ENCODE peak calls at places on chromosomes 4 and X, in seven cellular contexts. One of them, this sample, is unnamed.

GRCh38 chr4:212438-213174 is 88.3 kb downstream of the ZNF718 start:
- DNase-seq in tibial nerve: no peak
- DNase-seq in thyroid gland: peak; percentile 85
- DNase-seq in SK-N-SH: peak; percentile 90
- DNase-seq in heart right ventricle: peak; percentile 89
- DNase-seq in gastrocnemius medialis: peak; percentile 6
- DNase-seq in IMR-90: peak; percentile 71
- DNase-seq in this sample: no peak

GRCh38 chr4:188992706-188993105 is 853.5 kb downstream of the TRIML1 start:
- DNase-seq in tibial nerve: no peak
- DNase-seq in thyroid gland: no peak
- DNase-seq in SK-N-SH: no peak
- DNase-seq in gastrocnemius medialis: no peak
- DNase-seq in heart right ventricle: no peak
- DNase-seq in IMR-90: peak; percentile 64
- DNase-seq in this sample: no peak

GRCh38 chr4:127203561-127204260 is 429.0 kb upstream of the INTU start:
- DNase-seq in SK-N-SH: no peak
- DNase-seq in gastrocnemius medialis: no peak
- DNase-seq in tibial nerve: no peak
- DNase-seq in heart right ventricle: no peak
- DNase-seq in IMR-90: peak; percentile 86
- DNase-seq in thyroid gland: no peak
- DNase-seq in this sample: no peak

GRCh38 chr4:83582289-83582756 is 46.4 kb downstream of the GPAT3 start:
- DNase-seq in tibial nerve: no peak
- DNase-seq in IMR-90: no peak
- DNase-seq in thyroid gland: peak; percentile 79
- DNase-seq in gastrocnemius medialis: peak; percentile 8
- DNase-seq in SK-N-SH: no peak
- DNase-seq in heart right ventricle: peak; percentile 26
- DNase-seq in this sample: no peak

GRCh38 chr4:43339435-43339834 is 446.9 kb downstream of the GRXCR1 start:
- DNase-seq in tibial nerve: no peak
- DNase-seq in IMR-90: peak; percentile 83
- DNase-seq in thyroid gland: no peak
- DNase-seq in SK-N-SH: no peak
- DNase-seq in heart right ventricle: no peak
- DNase-seq in gastrocnemius medialis: no peak
- DNase-seq in this sample: no peak

GRCh38 chr4:135371137-135371536 is 1169.5 kb upstream of the PABPC4L start:
- DNase-seq in gastrocnemius medialis: no peak
- DNase-seq in SK-N-SH: peak; percentile 4
- DNase-seq in heart right ventricle: no peak
- DNase-seq in tibial nerve: no peak
- DNase-seq in IMR-90: no peak
- DNase-seq in thyroid gland: no peak
- DNase-seq in this sample: no peak

GRCh38 chrX:111164728-111165127 is 68.7 kb downstream of the PAK3 start:
- DNase-seq in thyroid gland: no peak
- DNase-seq in heart right ventricle: no peak
- DNase-seq in IMR-90: peak; percentile 2
- DNase-seq in tibial nerve: no peak
- DNase-seq in gastrocnemius medialis: no peak
- DNase-seq in SK-N-SH: peak; percentile 2
- DNase-seq in this sample: no peak

GRCh38 chrX:105502336-105502735 is 281.8 kb upstream of the TEX13A start:
- DNase-seq in heart right ventricle: no peak
- DNase-seq in thyroid gland: no peak
- DNase-seq in gastrocnemius medialis: no peak
- DNase-seq in SK-N-SH: no peak
- DNase-seq in IMR-90: no peak
- DNase-seq in tibial nerve: no peak
- DNase-seq in this sample: no peak

GRCh38 chrX:46298821-46299220 is 246.4 kb downstream of the ZNF674 start:
- DNase-seq in heart right ventricle: no peak
- DNase-seq in thyroid gland: no peak
- DNase-seq in IMR-90: peak; percentile 28
- DNase-seq in tibial nerve: no peak
- DNase-seq in SK-N-SH: no peak
- DNase-seq in gastrocnemius medialis: no peak
- DNase-seq in this sample: no peak

GRCh38 chrX:18377802-18378201 is 23.3 kb upstream of the SCML2 start:
- DNase-seq in heart right ventricle: no peak
- DNase-seq in SK-N-SH: peak; percentile 46
- DNase-seq in gastrocnemius medialis: no peak
- DNase-seq in tibial nerve: no peak
- DNase-seq in IMR-90: peak; percentile 8
- DNase-seq in thyroid gland: peak; percentile 21
- DNase-seq in this sample: no peak

GRCh38 chr4:3074846-3075651 is 568 bp downstream of the HTT start:
- DNase-seq in SK-N-SH: peak; percentile 74
- DNase-seq in tibial nerve: no peak
- DNase-seq in gastrocnemius medialis: no peak
- DNase-seq in IMR-90: peak; percentile 57
- DNase-seq in thyroid gland: peak; percentile 76
- DNase-seq in heart right ventricle: peak; percentile 64
- DNase-seq in this sample: peak; percentile 70

GRCh38 chrX:38940547-38940946 is 139.3 kb downstream of the MID1IP1 start:
- DNase-seq in SK-N-SH: no peak
- DNase-seq in gastrocnemius medialis: no peak
- DNase-seq in tibial nerve: no peak
- DNase-seq in heart right ventricle: no peak
- DNase-seq in IMR-90: peak; percentile 34
- DNase-seq in thyroid gland: no peak
- DNase-seq in this sample: no peak

GRCh38 chr4:140018931-140019618 is 134.9 kb downstream of the MAML3 start:
- DNase-seq in IMR-90: peak; percentile 24
- DNase-seq in gastrocnemius medialis: no peak
- DNase-seq in tibial nerve: no peak
- DNase-seq in heart right ventricle: no peak
- DNase-seq in thyroid gland: no peak
- DNase-seq in SK-N-SH: no peak
- DNase-seq in this sample: no peak

GRCh38 chr4:98474408-98474844 is 184.0 kb downstream of the TSPAN5 start:
- DNase-seq in IMR-90: peak; percentile 85
- DNase-seq in tibial nerve: no peak
- DNase-seq in SK-N-SH: no peak
- DNase-seq in heart right ventricle: no peak
- DNase-seq in thyroid gland: peak; percentile 79
- DNase-seq in gastrocnemius medialis: no peak
- DNase-seq in this sample: peak; percentile 75

GRCh38 chrX:24946369-24946768 is 69.4 kb downstream of the ARX start:
- DNase-seq in SK-N-SH: no peak
- DNase-seq in IMR-90: no peak
- DNase-seq in heart right ventricle: no peak
- DNase-seq in gastrocnemius medialis: no peak
- DNase-seq in tibial nerve: no peak
- DNase-seq in thyroid gland: no peak
- DNase-seq in this sample: no peak

GRCh38 chr4:135007400-135007799 is 805.8 kb upstream of the PABPC4L start:
- DNase-seq in heart right ventricle: no peak
- DNase-seq in IMR-90: no peak
- DNase-seq in tibial nerve: no peak
- DNase-seq in SK-N-SH: no peak
- DNase-seq in gastrocnemius medialis: no peak
- DNase-seq in thyroid gland: no peak
- DNase-seq in this sample: no peak

GRCh38 chr4:78185117-78185516 is 128.0 kb downstream of the FRAS1 start:
- DNase-seq in gastrocnemius medialis: no peak
- DNase-seq in IMR-90: no peak
- DNase-seq in thyroid gland: no peak
- DNase-seq in tibial nerve: no peak
- DNase-seq in heart right ventricle: no peak
- DNase-seq in SK-N-SH: no peak
- DNase-seq in this sample: no peak

GRCh38 chrX:46380148-46380752 is 165.0 kb downstream of the ZNF674 start:
- DNase-seq in thyroid gland: no peak
- DNase-seq in tibial nerve: no peak
- DNase-seq in SK-N-SH: no peak
- DNase-seq in heart right ventricle: no peak
- DNase-seq in gastrocnemius medialis: no peak
- DNase-seq in IMR-90: no peak
- DNase-seq in this sample: no peak

GRCh38 chrX:1466232-1466661 is 13.5 kb upstream of the ASMTL start:
- DNase-seq in SK-N-SH: no peak
- DNase-seq in tibial nerve: no peak
- DNase-seq in IMR-90: no peak
- DNase-seq in heart right ventricle: peak; percentile 2
- DNase-seq in gastrocnemius medialis: no peak
- DNase-seq in thyroid gland: no peak
- DNase-seq in this sample: peak; percentile 41

GRCh38 chr4:93731448-93731847 is 97.1 kb upstream of the ATOH1 start:
- DNase-seq in tibial nerve: no peak
- DNase-seq in thyroid gland: no peak
- DNase-seq in gastrocnemius medialis: no peak
- DNase-seq in heart right ventricle: no peak
- DNase-seq in SK-N-SH: peak; percentile 7
- DNase-seq in IMR-90: peak; percentile 9
- DNase-seq in this sample: no peak

GRCh38 chr4:121794505-121795192 is 6.5 kb upstream of the EXOSC9 start:
- DNase-seq in tibial nerve: no peak
- DNase-seq in heart right ventricle: no peak
- DNase-seq in IMR-90: no peak
- DNase-seq in gastrocnemius medialis: no peak
- DNase-seq in SK-N-SH: no peak
- DNase-seq in thyroid gland: no peak
- DNase-seq in this sample: no peak

GRCh38 chr4:82076809-82077208 is 297.0 kb downstream of the HNRNPD start:
- DNase-seq in gastrocnemius medialis: no peak
- DNase-seq in heart right ventricle: no peak
- DNase-seq in SK-N-SH: no peak
- DNase-seq in IMR-90: no peak
- DNase-seq in thyroid gland: no peak
- DNase-seq in tibial nerve: no peak
- DNase-seq in this sample: no peak

GRCh38 chr4:37758226-37758625 is 68.3 kb upstream of the PGM2 start:
- DNase-seq in SK-N-SH: no peak
- DNase-seq in heart right ventricle: peak; percentile 22
- DNase-seq in tibial nerve: no peak
- DNase-seq in IMR-90: peak; percentile 41
- DNase-seq in thyroid gland: no peak
- DNase-seq in gastrocnemius medialis: no peak
- DNase-seq in this sample: no peak

GRCh38 chr4:11904117-11904535 is 475.4 kb upstream of the HS3ST1 start:
- DNase-seq in SK-N-SH: no peak
- DNase-seq in heart right ventricle: peak; percentile 72
- DNase-seq in tibial nerve: no peak
- DNase-seq in IMR-90: no peak
- DNase-seq in gastrocnemius medialis: no peak
- DNase-seq in thyroid gland: peak; percentile 7
- DNase-seq in this sample: no peak

GRCh38 chrX:97158270-97158669 is 274.6 kb downstream of the RPA4 start:
- DNase-seq in heart right ventricle: no peak
- DNase-seq in thyroid gland: no peak
- DNase-seq in tibial nerve: no peak
- DNase-seq in gastrocnemius medialis: no peak
- DNase-seq in SK-N-SH: no peak
- DNase-seq in IMR-90: no peak
- DNase-seq in this sample: no peak

GRCh38 chrX:135591871-135592270 is 71.4 kb downstream of the INTS6L start:
- DNase-seq in gastrocnemius medialis: no peak
- DNase-seq in heart right ventricle: no peak
- DNase-seq in SK-N-SH: no peak
- DNase-seq in tibial nerve: no peak
- DNase-seq in IMR-90: no peak
- DNase-seq in thyroid gland: no peak
- DNase-seq in this sample: no peak

GRCh38 chrX:145630806-145631435 is 186.7 kb upstream of the SLITRK2 start:
- DNase-seq in gastrocnemius medialis: no peak
- DNase-seq in IMR-90: no peak
- DNase-seq in heart right ventricle: no peak
- DNase-seq in thyroid gland: no peak
- DNase-seq in SK-N-SH: no peak
- DNase-seq in tibial nerve: no peak
- DNase-seq in this sample: no peak

GRCh38 chr4:158801066-158801465 is 32.2 kb downstream of the FNIP2 start:
- DNase-seq in tibial nerve: no peak
- DNase-seq in heart right ventricle: no peak
- DNase-seq in SK-N-SH: no peak
- DNase-seq in gastrocnemius medialis: no peak
- DNase-seq in IMR-90: no peak
- DNase-seq in thyroid gland: no peak
- DNase-seq in this sample: no peak
- H3K27me3 ChIP-seq in tibial nerve: no peaks in the 10 kb centered on the region
- H3K27me3 ChIP-seq in heart right ventricle: no peaks in the 10 kb centered on the region
- H3K27me3 ChIP-seq in SK-N-SH: no peaks in the 10 kb centered on the region
- H3K27me3 ChIP-seq in gastrocnemius medialis: no peaks in the 10 kb centered on the region
- H3K27me3 ChIP-seq in IMR-90: no peaks in the 10 kb centered on the region
- H3K27me3 ChIP-seq in thyroid gland: no peaks in the 10 kb centered on the region
- H3K27me3 ChIP-seq in this sample: no peaks in the 10 kb centered on the region

GRCh38 chrX:112834976-112835375 is 5.7 kb downstream of the AMOT start:
- DNase-seq in SK-N-SH: no peak
- DNase-seq in tibial nerve: no peak
- DNase-seq in heart right ventricle: no peak
- DNase-seq in gastrocnemius medialis: no peak
- DNase-seq in thyroid gland: no peak
- DNase-seq in IMR-90: no peak
- DNase-seq in this sample: no peak
- H3K36me3 ChIP-seq in SK-N-SH: no peaks in the 10 kb centered on the region
- H3K36me3 ChIP-seq in tibial nerve: no peaks in the 10 kb centered on the region
- H3K36me3 ChIP-seq in heart right ventricle: no peaks in the 10 kb centered on the region
- H3K36me3 ChIP-seq in gastrocnemius medialis: no peaks in the 10 kb centered on the region
- H3K36me3 ChIP-seq in thyroid gland: no peaks in the 10 kb centered on the region
- H3K36me3 ChIP-seq in IMR-90: no peaks in the 10 kb centered on the region
- H3K36me3 ChIP-seq in this sample: no peaks in the 10 kb centered on the region

DNA sequence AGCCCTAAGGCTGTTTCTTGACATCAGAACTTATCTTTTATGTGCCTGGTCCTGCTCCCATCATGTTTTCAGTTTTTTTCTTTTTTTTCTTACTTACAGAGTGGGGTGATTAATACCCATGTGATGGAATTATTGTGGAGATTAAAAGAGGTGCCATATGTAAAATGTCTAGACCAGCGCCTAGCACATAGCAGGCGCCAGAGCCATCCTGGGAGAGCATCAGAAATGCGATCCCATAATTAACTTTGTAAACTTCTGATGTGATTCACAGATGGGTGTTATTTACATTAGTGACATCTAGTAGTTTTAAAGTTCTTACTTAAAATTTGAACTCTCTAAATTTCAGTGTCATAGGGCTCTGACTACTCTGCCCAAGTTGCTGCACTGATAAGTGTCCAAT is 66.2 kb upstream of the PGRMC2 start:
- DNase-seq in IMR-90: peak; percentile 74
- DNase-seq in gastrocnemius medialis: no peak
- DNase-seq in heart right ventricle: no peak
- DNase-seq in SK-N-SH: no peak
- DNase-seq in tibial nerve: no peak
- DNase-seq in thyroid gland: no peak
- DNase-seq in this sample: no peak
- H3K27ac ChIP-seq in IMR-90: peak overlapping the region; percentile 99
- H3K27ac ChIP-seq in gastrocnemius medialis: no peak overlapping the region
- H3K27ac ChIP-seq in heart right ventricle: peak overlapping the region; percentile 42
- H3K27ac ChIP-seq in SK-N-SH: peak overlapping the region; percentile 77
- H3K27ac ChIP-seq in tibial nerve: no peak overlapping the region
- H3K27ac ChIP-seq in thyroid gland: peak overlapping the region; percentile 93
- H3K27ac ChIP-seq in this sample: peak overlapping the region; percentile 94

DNA sequence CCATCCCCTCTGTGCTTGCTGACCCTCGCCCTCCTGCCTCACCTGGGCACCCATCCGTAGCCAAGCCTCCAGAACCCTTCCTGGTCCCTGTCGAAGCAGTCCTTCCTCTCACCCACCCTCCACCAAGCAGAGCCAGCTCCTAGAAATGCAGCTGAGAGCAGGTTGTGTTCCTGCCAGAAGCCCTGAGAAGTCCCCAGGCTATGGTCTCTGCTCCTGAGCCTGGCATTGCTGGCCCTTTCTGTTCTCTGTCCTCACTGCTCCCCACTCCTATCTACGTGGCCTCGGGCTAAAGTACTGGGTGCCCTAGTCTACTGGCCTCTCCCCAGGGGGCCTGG is 2.1 kb upstream of the CPZ start:
- DNase-seq in SK-N-SH: no peak
- DNase-seq in gastrocnemius medialis: no peak
- DNase-seq in tibial nerve: no peak
- DNase-seq in IMR-90: no peak
- DNase-seq in heart right ventricle: no peak
- DNase-seq in thyroid gland: peak; percentile 23
- DNase-seq in this sample: no peak
- H3K27me3 ChIP-seq in SK-N-SH: no peaks in the 10 kb centered on the region
- H3K27me3 ChIP-seq in gastrocnemius medialis: peaks cover 46% of the 10 kb centered on the region
- H3K27me3 ChIP-seq in tibial nerve: no peaks in the 10 kb centered on the region
- H3K27me3 ChIP-seq in IMR-90: peaks cover 59% of the 10 kb centered on the region
- H3K27me3 ChIP-seq in heart right ventricle: peaks cover 67% of the 10 kb centered on the region
- H3K27me3 ChIP-seq in thyroid gland: no peaks in the 10 kb centered on the region
- H3K27me3 ChIP-seq in this sample: no peaks in the 10 kb centered on the region

This sample was measured in SJSA1.